ENCODE peak calls at places on chromosomes 2 and 18, in eight cellular contexts. T is transverse colon, B is PC-3, E is ovary, A is NB4, J is GM12865, S is retinal pigment epithelial cell, M is choroid plexus epithelial cell. V is an unnamed sample.

GRCh38 chr2:84212611-84213314 is 246.3 kb downstream of the SUCLG1 start:
- DNase-seq in T (no peak), B (no peak), E (no peak), A (no peak), J (peak), S (no peak), M (no peak), V (no peak)

GRCh38 chr18:72152935-72153334 is 391.2 kb downstream of the CBLN2 start:
- DNase-seq in T (no peak), B (no peak), E (no peak), A (no peak), J (no peak), S (no peak), M (no peak), V (no peak)

GRCh38 chr2:74374509-74375205 is 5.5 kb downstream of the DCTN1 start:
- DNase-seq in T (peak), B (no peak), E (peak), A (no peak), J (no peak), S (peak), M (peak), V (no peak)

GRCh38 chr2:183148967-183149366 is 24.7 kb downstream of the NUP35 start:
- DNase-seq in T (no peak), B (peak), E (no peak), A (no peak), J (no peak), S (no peak), M (peak), V (no peak)

GRCh38 chr2:196725218-196725617 is 74.3 kb downstream of the GTF3C3 start:
- DNase-seq in T (no peak), B (no peak), E (no peak), A (no peak), J (no peak), S (peak), M (peak), V (no peak)

GRCh38 chr18:36635414-36636096 is 193.2 kb downstream of the TPGS2 start:
- DNase-seq in T (no peak), B (no peak), E (no peak), A (no peak), J (peak), S (no peak), M (no peak), V (peak)

GRCh38 chr2:15259356-15259756 is 301.8 kb downstream of the NBAS start:
- DNase-seq in T (no peak), B (no peak), E (no peak), A (no peak), J (no peak), S (no peak), M (peak), V (no peak)

GRCh38 chr2:164044637-164045036 is 308.8 kb upstream of the FIGN start:
- DNase-seq in T (no peak), B (no peak), E (no peak), A (no peak), J (no peak), S (no peak), M (no peak), V (no peak)

GRCh38 chr2:205407984-205408383 is 274.3 kb upstream of the NRP2 start:
- DNase-seq in T (no peak), B (no peak), E (no peak), A (no peak), J (no peak), S (peak), M (peak), V (no peak)

GRCh38 chr18:57231846-57232245 is 85.0 kb downstream of the BOD1L2 start:
- DNase-seq in T (no peak), B (no peak), E (no peak), A (no peak), J (no peak), S (no peak), M (no peak), V (no peak)

GRCh38 chr18:46950064-46950656 is 32.8 kb downstream of the KATNAL2 start:
- DNase-seq in T (no peak), B (peak), E (no peak), A (peak), J (peak), S (no peak), M (peak), V (no peak)

GRCh38 chr2:43406643-43407042 is 180.2 kb upstream of the ZFP36L2 start:
- DNase-seq in T (no peak), B (no peak), E (no peak), A (no peak), J (no peak), S (no peak), M (no peak), V (no peak)

DNA sequence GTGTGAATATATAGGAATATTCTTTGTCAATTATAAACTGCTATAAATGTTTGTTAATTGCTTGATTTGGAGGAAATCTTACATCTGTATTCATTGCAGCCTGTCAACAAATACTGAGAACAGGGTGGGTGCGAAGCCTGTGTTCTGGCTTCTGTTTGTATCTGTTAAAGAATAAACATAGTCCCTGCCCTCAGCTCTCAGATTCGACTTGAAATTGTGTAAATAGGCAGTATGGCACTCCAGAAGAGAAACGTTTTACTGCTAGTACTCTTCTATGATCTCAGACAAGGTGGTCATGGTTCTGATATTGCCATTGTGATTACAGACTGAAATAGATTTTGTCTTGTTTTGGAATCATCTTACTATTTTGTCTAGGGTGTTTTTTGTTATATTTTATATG is 92.1 kb downstream of the TANC1 start:
- DNase-seq in T (no peak), B (no peak), E (no peak), A (no peak), J (no peak), S (no peak), M (no peak), V (no peak)
- TF ChIP-seq CTCF in T (no peak), B (no peak), E (no peak), A (no peak), J (no peak), S (no peak), M (no peak), V (no peak)

GRCh38 chr18:75156831-75157230 is 52.1 kb downstream of the PTGR3 start:
- DNase-seq in T (no peak), B (no peak), E (no peak), A (no peak), J (no peak), S (no peak), M (no peak), V (no peak)
- H3K4me3 ChIP-seq in T (no peak), B (no peak), E (no peak), A (no peak), J (no peak), S (no peak), M (no peak), V (no peak)

GRCh38 chr2:35973132-35973736 is 382.3 kb upstream of the CRIM1 start:
- DNase-seq in T (no peak), B (peak), E (no peak), A (peak), J (peak), S (no peak), M (peak), V (peak)
- TF ChIP-seq CTCF in T (peak), B (peak), E (no peak), A (peak), J (peak), S (peak), M (peak), V (peak)

DNA sequence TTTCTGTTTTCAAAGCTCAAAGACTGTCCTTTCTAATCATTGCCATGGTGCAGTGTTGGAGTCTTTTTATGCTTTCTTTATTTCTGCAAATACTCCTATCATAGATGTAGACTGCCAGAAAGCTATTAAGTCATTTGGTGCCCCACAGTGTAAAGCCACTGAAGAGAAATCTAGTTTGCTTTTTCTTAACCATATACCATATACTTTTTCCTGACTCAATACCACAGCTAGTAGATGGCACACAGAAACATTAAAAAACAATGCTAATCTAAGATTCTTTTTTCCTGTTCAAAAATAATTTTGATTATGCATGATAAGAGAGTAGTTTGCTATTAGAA is 109.9 kb upstream of the RAB27B start:
- DNase-seq in T (no peak), B (no peak), E (no peak), A (no peak), J (no peak), S (no peak), M (no peak), V (no peak)
- H3K4me3 ChIP-seq in T (no peak), B (no peak), E (no peak), A (peak), J (no peak), S (no peak), M (peak), V (no peak)

V was measured in epithelial cell of proximal tubule.